ENCODE peak calls at places on chromosome 18, in six cellular contexts. One of them, this sample, is unnamed.

GRCh38 chr18:58080516-58080915 is 36.5 kb downstream of the NEDD4L start:
- DNase-seq in germinal center: no peak
- DNase-seq in NCI-H748 treated with DMSO at 0.1 percent for 48 hours: no peak
- DNase-seq in HT1080: no peak
- DNase-seq in stimulated activated naive B cell treated with anti-CD40 and anti-IgM and Interleukin-4, amounts not matched to agents 10 μg/mL and 1 μg/mL and 100 μg/mL, for 72 hours: no peak
- DNase-seq in GM12864: no peak
- DNase-seq in this sample: no peak

GRCh38 chr18:57397440-57397839 is 37.7 kb upstream of the ONECUT2 start:
- DNase-seq in germinal center: no peak
- DNase-seq in NCI-H748 treated with DMSO at 0.1 percent for 48 hours: no peak
- DNase-seq in HT1080: peak
- DNase-seq in stimulated activated naive B cell treated with anti-CD40 and anti-IgM and Interleukin-4, amounts not matched to agents 10 μg/mL and 1 μg/mL and 100 μg/mL, for 72 hours: no peak
- DNase-seq in GM12864: no peak
- DNase-seq in this sample: no peak

GRCh38 chr18:30999186-30999585 is 43.4 kb downstream of the DSC3 start:
- DNase-seq in germinal center: no peak
- DNase-seq in NCI-H748 treated with DMSO at 0.1 percent for 48 hours: no peak
- DNase-seq in HT1080: no peak
- DNase-seq in stimulated activated naive B cell treated with anti-CD40 and anti-IgM and Interleukin-4, amounts not matched to agents 10 μg/mL and 1 μg/mL and 100 μg/mL, for 72 hours: no peak
- DNase-seq in GM12864: no peak
- DNase-seq in this sample: no peak

GRCh38 chr18:46407471-46408166 is 249.4 kb downstream of the LOXHD1 start:
- DNase-seq in germinal center: no peak
- DNase-seq in NCI-H748 treated with DMSO at 0.1 percent for 48 hours: no peak
- DNase-seq in HT1080: no peak
- DNase-seq in stimulated activated naive B cell treated with anti-CD40 and anti-IgM and Interleukin-4, amounts not matched to agents 10 μg/mL and 1 μg/mL and 100 μg/mL, for 72 hours: no peak
- DNase-seq in GM12864: no peak
- DNase-seq in this sample: no peak

GRCh38 chr18:22710628-22711380 is 222.3 kb upstream of the RBBP8 start:
- DNase-seq in germinal center: no peak
- DNase-seq in NCI-H748 treated with DMSO at 0.1 percent for 48 hours: no peak
- DNase-seq in HT1080: peak
- DNase-seq in stimulated activated naive B cell treated with anti-CD40 and anti-IgM and Interleukin-4, amounts not matched to agents 10 μg/mL and 1 μg/mL and 100 μg/mL, for 72 hours: no peak
- DNase-seq in GM12864: no peak
- DNase-seq in this sample: no peak

GRCh38 chr18:12424252-12424651 is 16.5 kb downstream of the PRELID3A start:
- DNase-seq in germinal center: no peak
- DNase-seq in NCI-H748 treated with DMSO at 0.1 percent for 48 hours: no peak
- DNase-seq in HT1080: no peak
- DNase-seq in stimulated activated naive B cell treated with anti-CD40 and anti-IgM and Interleukin-4, amounts not matched to agents 10 μg/mL and 1 μg/mL and 100 μg/mL, for 72 hours: no peak
- DNase-seq in GM12864: no peak
- DNase-seq in this sample: no peak

GRCh38 chr18:44411971-44412370 is 268.7 kb upstream of the SETBP1 start:
- DNase-seq in germinal center: no peak
- DNase-seq in NCI-H748 treated with DMSO at 0.1 percent for 48 hours: no peak
- DNase-seq in HT1080: no peak
- DNase-seq in stimulated activated naive B cell treated with anti-CD40 and anti-IgM and Interleukin-4, amounts not matched to agents 10 μg/mL and 1 μg/mL and 100 μg/mL, for 72 hours: no peak
- DNase-seq in GM12864: no peak
- DNase-seq in this sample: no peak

GRCh38 chr18:24490545-24490944 is 30.1 kb downstream of the HRH4 start:
- DNase-seq in germinal center: no peak
- DNase-seq in NCI-H748 treated with DMSO at 0.1 percent for 48 hours: no peak
- DNase-seq in HT1080: no peak
- DNase-seq in stimulated activated naive B cell treated with anti-CD40 and anti-IgM and Interleukin-4, amounts not matched to agents 10 μg/mL and 1 μg/mL and 100 μg/mL, for 72 hours: no peak
- DNase-seq in GM12864: no peak
- DNase-seq in this sample: no peak

GRCh38 chr18:32669549-32670165 is 103.2 kb downstream of the KLHL14 start:
- DNase-seq in germinal center: peak
- DNase-seq in NCI-H748 treated with DMSO at 0.1 percent for 48 hours: no peak
- DNase-seq in HT1080: no peak
- DNase-seq in stimulated activated naive B cell treated with anti-CD40 and anti-IgM and Interleukin-4, amounts not matched to agents 10 μg/mL and 1 μg/mL and 100 μg/mL, for 72 hours: no peak
- DNase-seq in GM12864: no peak
- DNase-seq in this sample: no peak

GRCh38 chr18:59469463-59470180 is 110.6 kb upstream of the LMAN1 start:
- DNase-seq in germinal center: no peak
- DNase-seq in NCI-H748 treated with DMSO at 0.1 percent for 48 hours: no peak
- DNase-seq in HT1080: no peak
- DNase-seq in stimulated activated naive B cell treated with anti-CD40 and anti-IgM and Interleukin-4, amounts not matched to agents 10 μg/mL and 1 μg/mL and 100 μg/mL, for 72 hours: no peak
- DNase-seq in GM12864: no peak
- DNase-seq in this sample: no peak

GRCh38 chr18:1408331-1408835 is 503.7 kb downstream of the ADCYAP1 start:
- DNase-seq in germinal center: no peak
- DNase-seq in NCI-H748 treated with DMSO at 0.1 percent for 48 hours: peak
- DNase-seq in HT1080: no peak
- DNase-seq in stimulated activated naive B cell treated with anti-CD40 and anti-IgM and Interleukin-4, amounts not matched to agents 10 μg/mL and 1 μg/mL and 100 μg/mL, for 72 hours: no peak
- DNase-seq in GM12864: no peak
- DNase-seq in this sample: no peak

GRCh38 chr18:42798606-42799005 is 316.9 kb downstream of the RIT2 start:
- DNase-seq in germinal center: no peak
- DNase-seq in NCI-H748 treated with DMSO at 0.1 percent for 48 hours: no peak
- DNase-seq in HT1080: no peak
- DNase-seq in stimulated activated naive B cell treated with anti-CD40 and anti-IgM and Interleukin-4, amounts not matched to agents 10 μg/mL and 1 μg/mL and 100 μg/mL, for 72 hours: no peak
- DNase-seq in GM12864: no peak
- DNase-seq in this sample: no peak

GRCh38 chr18:23573948-23574431 is 12.3 kb downstream of the NPC1 start:
- DNase-seq in germinal center: no peak
- DNase-seq in NCI-H748 treated with DMSO at 0.1 percent for 48 hours: no peak
- DNase-seq in HT1080: peak
- DNase-seq in stimulated activated naive B cell treated with anti-CD40 and anti-IgM and Interleukin-4, amounts not matched to agents 10 μg/mL and 1 μg/mL and 100 μg/mL, for 72 hours: no peak
- DNase-seq in GM12864: no peak
- DNase-seq in this sample: no peak

GRCh38 chr18:74196220-74197119 is 48.1 kb downstream of the TIMM21 start:
- DNase-seq in germinal center: peak
- DNase-seq in NCI-H748 treated with DMSO at 0.1 percent for 48 hours: peak
- DNase-seq in HT1080: peak
- DNase-seq in stimulated activated naive B cell treated with anti-CD40 and anti-IgM and Interleukin-4, amounts not matched to agents 10 μg/mL and 1 μg/mL and 100 μg/mL, for 72 hours: peak
- DNase-seq in GM12864: no peak
- DNase-seq in this sample: no peak

GRCh38 chr18:7735606-7736175 is 168.6 kb downstream of the PTPRM start:
- DNase-seq in germinal center: no peak
- DNase-seq in NCI-H748 treated with DMSO at 0.1 percent for 48 hours: no peak
- DNase-seq in HT1080: no peak
- DNase-seq in stimulated activated naive B cell treated with anti-CD40 and anti-IgM and Interleukin-4, amounts not matched to agents 10 μg/mL and 1 μg/mL and 100 μg/mL, for 72 hours: no peak
- DNase-seq in GM12864: no peak
- DNase-seq in this sample: no peak

GRCh38 chr18:23605941-23606340 is 19.6 kb upstream of the NPC1 start:
- DNase-seq in germinal center: no peak
- DNase-seq in NCI-H748 treated with DMSO at 0.1 percent for 48 hours: no peak
- DNase-seq in HT1080: no peak
- DNase-seq in stimulated activated naive B cell treated with anti-CD40 and anti-IgM and Interleukin-4, amounts not matched to agents 10 μg/mL and 1 μg/mL and 100 μg/mL, for 72 hours: no peak
- DNase-seq in GM12864: no peak
- DNase-seq in this sample: no peak

GRCh38 chr18:75255113-75255512 is 44.5 kb downstream of the TSHZ1 start:
- DNase-seq in germinal center: no peak
- DNase-seq in NCI-H748 treated with DMSO at 0.1 percent for 48 hours: no peak
- DNase-seq in HT1080: no peak
- DNase-seq in stimulated activated naive B cell treated with anti-CD40 and anti-IgM and Interleukin-4, amounts not matched to agents 10 μg/mL and 1 μg/mL and 100 μg/mL, for 72 hours: no peak
- DNase-seq in GM12864: no peak
- DNase-seq in this sample: no peak

GRCh38 chr18:4101009-4101408 is 354.1 kb downstream of the DLGAP1 start:
- DNase-seq in germinal center: no peak
- DNase-seq in NCI-H748 treated with DMSO at 0.1 percent for 48 hours: no peak
- DNase-seq in HT1080: no peak
- DNase-seq in stimulated activated naive B cell treated with anti-CD40 and anti-IgM and Interleukin-4, amounts not matched to agents 10 μg/mL and 1 μg/mL and 100 μg/mL, for 72 hours: no peak
- DNase-seq in GM12864: no peak
- DNase-seq in this sample: no peak

GRCh38 chr18:22088029-22088428 is 81.4 kb upstream of the GATA6 start:
- DNase-seq in germinal center: no peak
- DNase-seq in NCI-H748 treated with DMSO at 0.1 percent for 48 hours: no peak
- DNase-seq in HT1080: no peak
- DNase-seq in stimulated activated naive B cell treated with anti-CD40 and anti-IgM and Interleukin-4, amounts not matched to agents 10 μg/mL and 1 μg/mL and 100 μg/mL, for 72 hours: no peak
- DNase-seq in GM12864: no peak
- DNase-seq in this sample: no peak

GRCh38 chr18:70181015-70181414 is 24.5 kb downstream of the RTTN start:
- DNase-seq in germinal center: no peak
- DNase-seq in NCI-H748 treated with DMSO at 0.1 percent for 48 hours: no peak
- DNase-seq in HT1080: peak
- DNase-seq in stimulated activated naive B cell treated with anti-CD40 and anti-IgM and Interleukin-4, amounts not matched to agents 10 μg/mL and 1 μg/mL and 100 μg/mL, for 72 hours: no peak
- DNase-seq in GM12864: no peak
- DNase-seq in this sample: no peak

GRCh38 chr18:33665630-33666029 is 87.6 kb downstream of the ASXL3 start:
- DNase-seq in germinal center: no peak
- DNase-seq in NCI-H748 treated with DMSO at 0.1 percent for 48 hours: no peak
- DNase-seq in HT1080: no peak
- DNase-seq in stimulated activated naive B cell treated with anti-CD40 and anti-IgM and Interleukin-4, amounts not matched to agents 10 μg/mL and 1 μg/mL and 100 μg/mL, for 72 hours: no peak
- DNase-seq in GM12864: no peak
- DNase-seq in this sample: no peak

GRCh38 chr18:63258749-63259580 is 60.6 kb downstream of the BCL2 start:
- DNase-seq in germinal center: no peak
- DNase-seq in NCI-H748 treated with DMSO at 0.1 percent for 48 hours: no peak
- DNase-seq in HT1080: no peak
- DNase-seq in stimulated activated naive B cell treated with anti-CD40 and anti-IgM and Interleukin-4, amounts not matched to agents 10 μg/mL and 1 μg/mL and 100 μg/mL, for 72 hours: no peak
- DNase-seq in GM12864: no peak
- DNase-seq in this sample: no peak

GRCh38 chr18:62458346-62458745 is 64.5 kb upstream of the ZCCHC2 start:
- DNase-seq in germinal center: no peak
- DNase-seq in NCI-H748 treated with DMSO at 0.1 percent for 48 hours: no peak
- DNase-seq in HT1080: no peak
- DNase-seq in stimulated activated naive B cell treated with anti-CD40 and anti-IgM and Interleukin-4, amounts not matched to agents 10 μg/mL and 1 μg/mL and 100 μg/mL, for 72 hours: no peak
- DNase-seq in GM12864: no peak
- DNase-seq in this sample: no peak

GRCh38 chr18:68147728-68148127 is 567.2 kb downstream of the TMX3 start:
- DNase-seq in germinal center: no peak
- DNase-seq in NCI-H748 treated with DMSO at 0.1 percent for 48 hours: no peak
- DNase-seq in HT1080: no peak
- DNase-seq in stimulated activated naive B cell treated with anti-CD40 and anti-IgM and Interleukin-4, amounts not matched to agents 10 μg/mL and 1 μg/mL and 100 μg/mL, for 72 hours: no peak
- DNase-seq in GM12864: no peak
- DNase-seq in this sample: no peak

GRCh38 chr18:77073336-77074093 is 59.1 kb downstream of the MBP start:
- DNase-seq in germinal center: no peak
- DNase-seq in NCI-H748 treated with DMSO at 0.1 percent for 48 hours: no peak
- DNase-seq in HT1080: no peak
- DNase-seq in stimulated activated naive B cell treated with anti-CD40 and anti-IgM and Interleukin-4, amounts not matched to agents 10 μg/mL and 1 μg/mL and 100 μg/mL, for 72 hours: no peak
- DNase-seq in GM12864: no peak
- DNase-seq in this sample: no peak

GRCh38 chr18:26082475-26082874 is 7.9 kb downstream of the SS18 start:
- DNase-seq in germinal center: no peak
- DNase-seq in NCI-H748 treated with DMSO at 0.1 percent for 48 hours: no peak
- DNase-seq in HT1080: peak
- DNase-seq in stimulated activated naive B cell treated with anti-CD40 and anti-IgM and Interleukin-4, amounts not matched to agents 10 μg/mL and 1 μg/mL and 100 μg/mL, for 72 hours: no peak
- DNase-seq in GM12864: no peak
- DNase-seq in this sample: no peak

GRCh38 chr18:70413455-70413854 is 124.6 kb downstream of the SOCS6 start:
- DNase-seq in germinal center: no peak
- DNase-seq in NCI-H748 treated with DMSO at 0.1 percent for 48 hours: no peak
- DNase-seq in HT1080: no peak
- DNase-seq in stimulated activated naive B cell treated with anti-CD40 and anti-IgM and Interleukin-4, amounts not matched to agents 10 μg/mL and 1 μg/mL and 100 μg/mL, for 72 hours: no peak
- DNase-seq in GM12864: no peak
- DNase-seq in this sample: no peak

GRCh38 chr18:59881728-59882685 is 17.8 kb upstream of the PMAIP1 start:
- DNase-seq in germinal center: no peak
- DNase-seq in NCI-H748 treated with DMSO at 0.1 percent for 48 hours: peak
- DNase-seq in HT1080: peak
- DNase-seq in stimulated activated naive B cell treated with anti-CD40 and anti-IgM and Interleukin-4, amounts not matched to agents 10 μg/mL and 1 μg/mL and 100 μg/mL, for 72 hours: no peak
- DNase-seq in GM12864: no peak
- DNase-seq in this sample: peak

GRCh38 chr18:3329471-3329870 is 67.5 kb downstream of the MYL12B start:
- DNase-seq in germinal center: no peak
- DNase-seq in NCI-H748 treated with DMSO at 0.1 percent for 48 hours: no peak
- DNase-seq in HT1080: peak
- DNase-seq in stimulated activated naive B cell treated with anti-CD40 and anti-IgM and Interleukin-4, amounts not matched to agents 10 μg/mL and 1 μg/mL and 100 μg/mL, for 72 hours: no peak
- DNase-seq in GM12864: no peak
- DNase-seq in this sample: no peak

GRCh38 chr18:58438161-58438983 is 190.5 kb downstream of the ALPK2 start:
- DNase-seq in germinal center: no peak
- DNase-seq in NCI-H748 treated with DMSO at 0.1 percent for 48 hours: no peak
- DNase-seq in HT1080: peak
- DNase-seq in stimulated activated naive B cell treated with anti-CD40 and anti-IgM and Interleukin-4, amounts not matched to agents 10 μg/mL and 1 μg/mL and 100 μg/mL, for 72 hours: no peak
- DNase-seq in GM12864: no peak
- DNase-seq in this sample: no peak

GRCh38 chr18:77271720-77272481 is 22.3 kb downstream of the GALR1 start:
- DNase-seq in germinal center: no peak
- DNase-seq in NCI-H748 treated with DMSO at 0.1 percent for 48 hours: no peak
- DNase-seq in HT1080: peak
- DNase-seq in stimulated activated naive B cell treated with anti-CD40 and anti-IgM and Interleukin-4, amounts not matched to agents 10 μg/mL and 1 μg/mL and 100 μg/mL, for 72 hours: no peak
- DNase-seq in GM12864: no peak
- DNase-seq in this sample: no peak

GRCh38 chr18:34620258-34620861 is 89.7 kb upstream of the DTNA start:
- DNase-seq in germinal center: no peak
- DNase-seq in NCI-H748 treated with DMSO at 0.1 percent for 48 hours: no peak
- DNase-seq in HT1080: no peak
- DNase-seq in stimulated activated naive B cell treated with anti-CD40 and anti-IgM and Interleukin-4, amounts not matched to agents 10 μg/mL and 1 μg/mL and 100 μg/mL, for 72 hours: no peak
- DNase-seq in GM12864: no peak
- DNase-seq in this sample: no peak

GRCh38 chr18:6866552-6866951 is 137.0 kb downstream of the ARHGAP28 start:
- DNase-seq in germinal center: no peak
- DNase-seq in NCI-H748 treated with DMSO at 0.1 percent for 48 hours: peak
- DNase-seq in HT1080: no peak
- DNase-seq in stimulated activated naive B cell treated with anti-CD40 and anti-IgM and Interleukin-4, amounts not matched to agents 10 μg/mL and 1 μg/mL and 100 μg/mL, for 72 hours: no peak
- DNase-seq in GM12864: no peak
- DNase-seq in this sample: no peak

GRCh38 chr18:10279476-10279875 is 175.0 kb upstream of the APCDD1 start:
- DNase-seq in germinal center: no peak
- DNase-seq in NCI-H748 treated with DMSO at 0.1 percent for 48 hours: no peak
- DNase-seq in HT1080: no peak
- DNase-seq in stimulated activated naive B cell treated with anti-CD40 and anti-IgM and Interleukin-4, amounts not matched to agents 10 μg/mL and 1 μg/mL and 100 μg/mL, for 72 hours: no peak
- DNase-seq in GM12864: no peak
- DNase-seq in this sample: no peak

GRCh38 chr18:36095936-36096519 is 28.7 kb upstream of the RPRD1A start:
- DNase-seq in germinal center: peak
- DNase-seq in NCI-H748 treated with DMSO at 0.1 percent for 48 hours: peak
- DNase-seq in HT1080: peak
- DNase-seq in stimulated activated naive B cell treated with anti-CD40 and anti-IgM and Interleukin-4, amounts not matched to agents 10 μg/mL and 1 μg/mL and 100 μg/mL, for 72 hours: no peak
- DNase-seq in GM12864: peak
- DNase-seq in this sample: peak

GRCh38 chr18:28526196-28526595 is 349.3 kb upstream of the CDH2 start:
- DNase-seq in germinal center: no peak
- DNase-seq in NCI-H748 treated with DMSO at 0.1 percent for 48 hours: no peak
- DNase-seq in HT1080: no peak
- DNase-seq in stimulated activated naive B cell treated with anti-CD40 and anti-IgM and Interleukin-4, amounts not matched to agents 10 μg/mL and 1 μg/mL and 100 μg/mL, for 72 hours: no peak
- DNase-seq in GM12864: no peak
- DNase-seq in this sample: no peak

This sample was measured in SIG-M5.